ENCODE peak calls at places on chromosome 17, in five cellular contexts. One of them, this sample, is unnamed.
A peak's percentile ranks its signal among the peaks of the same experiment; 100 is the strongest.

GRCh38 chr17:72338304-72338703 is 217.5 kb downstream of the SOX9 start:
- DNase-seq in SK-N-MC: no peak
- DNase-seq in heart right ventricle: no peak
- DNase-seq in dorsolateral prefrontal cortex: no peak
- DNase-seq in skeletal muscle cell: no peak
- DNase-seq in this sample: no peak

GRCh38 chr17:48150602-48151001 is 43.0 kb downstream of the SNX11 start:
- DNase-seq in skeletal muscle cell: no peak
- DNase-seq in dorsolateral prefrontal cortex: no peak
- DNase-seq in heart right ventricle: no peak
- DNase-seq in SK-N-MC: no peak
- DNase-seq in this sample: no peak

GRCh38 chr17:49984283-49984682 is 10.7 kb downstream of the DLX3 start:
- DNase-seq in skeletal muscle cell: no peak
- DNase-seq in dorsolateral prefrontal cortex: no peak
- DNase-seq in heart right ventricle: no peak
- DNase-seq in SK-N-MC: no peak
- DNase-seq in this sample: no peak

GRCh38 chr17:2212328-2212981 is 91.1 kb downstream of the SMG6 start:
- DNase-seq in dorsolateral prefrontal cortex: no peak
- DNase-seq in skeletal muscle cell: no peak
- DNase-seq in heart right ventricle: no peak
- DNase-seq in SK-N-MC: no peak
- DNase-seq in this sample: no peak

GRCh38 chr17:48596735-48597491 is 3.3 kb upstream of the HOXB5 start:
- DNase-seq in SK-N-MC: no peak
- DNase-seq in dorsolateral prefrontal cortex: no peak
- DNase-seq in heart right ventricle: no peak
- DNase-seq in skeletal muscle cell: no peak
- DNase-seq in this sample: no peak

GRCh38 chr17:49557204-49558024 is 18.3 kb upstream of the NXPH3 start:
- DNase-seq in SK-N-MC: no peak
- DNase-seq in heart right ventricle: no peak
- DNase-seq in dorsolateral prefrontal cortex: no peak
- DNase-seq in skeletal muscle cell: no peak
- DNase-seq in this sample: peak; percentile 65

GRCh38 chr17:82215972-82216300 is 3.3 kb upstream of the CCDC57 start:
- DNase-seq in skeletal muscle cell: no peak
- DNase-seq in SK-N-MC: no peak
- DNase-seq in dorsolateral prefrontal cortex: no peak
- DNase-seq in heart right ventricle: no peak
- DNase-seq in this sample: no peak

GRCh38 chr17:50350733-50351132 is 4.8 kb downstream of the XYLT2 start:
- DNase-seq in dorsolateral prefrontal cortex: no peak
- DNase-seq in heart right ventricle: no peak
- DNase-seq in skeletal muscle cell: no peak
- DNase-seq in SK-N-MC: no peak
- DNase-seq in this sample: no peak

GRCh38 chr17:2271985-2272702 is 31.4 kb downstream of the SMG6 start:
- DNase-seq in heart right ventricle: no peak
- DNase-seq in skeletal muscle cell: no peak
- DNase-seq in SK-N-MC: no peak
- DNase-seq in dorsolateral prefrontal cortex: no peak
- DNase-seq in this sample: no peak

GRCh38 chr17:80382446-80382845 is 32.5 kb upstream of the ENDOV start:
- DNase-seq in heart right ventricle: no peak
- DNase-seq in dorsolateral prefrontal cortex: no peak
- DNase-seq in skeletal muscle cell: no peak
- DNase-seq in SK-N-MC: no peak
- DNase-seq in this sample: no peak

DNA sequence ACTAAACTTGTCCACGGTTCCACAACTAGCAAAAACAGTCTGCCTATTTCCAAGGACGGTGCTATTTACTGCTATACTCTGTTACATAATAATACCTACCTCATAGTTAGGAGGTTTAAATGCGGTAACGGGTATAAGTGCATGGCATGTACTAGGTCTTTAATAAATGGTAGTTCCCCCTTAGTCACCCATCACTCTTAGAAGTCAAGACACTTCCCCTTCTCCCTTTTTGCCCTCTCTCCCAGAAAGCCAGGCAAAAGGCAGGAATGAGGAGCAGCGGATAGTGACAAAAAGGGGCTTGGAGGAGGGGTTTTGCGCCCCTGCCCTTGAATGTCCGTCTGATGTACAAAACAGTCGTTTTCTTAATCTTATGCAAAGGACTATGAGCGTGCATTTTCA is 1.1 kb upstream of the LSM12 start:
- DNase-seq in SK-N-MC: no peak
- DNase-seq in dorsolateral prefrontal cortex: no peak
- DNase-seq in skeletal muscle cell: no peak
- DNase-seq in heart right ventricle: no peak
- DNase-seq in this sample: no peak
- H3K4me3 ChIP-seq in SK-N-MC: no peak overlapping the region
- H3K4me3 ChIP-seq in dorsolateral prefrontal cortex: no peak overlapping the region
- H3K4me3 ChIP-seq in skeletal muscle cell: no peak overlapping the region
- H3K4me3 ChIP-seq in heart right ventricle: no peak overlapping the region
- H3K4me3 ChIP-seq in this sample: no peak overlapping the region

GRCh38 chr17:60563743-60564142 is 36.2 kb upstream of the PPM1D start:
- DNase-seq in SK-N-MC: no peak
- DNase-seq in dorsolateral prefrontal cortex: no peak
- DNase-seq in skeletal muscle cell: no peak
- DNase-seq in heart right ventricle: no peak
- DNase-seq in this sample: no peak
- H3K4me3 ChIP-seq in SK-N-MC: no peak overlapping the region
- H3K4me3 ChIP-seq in dorsolateral prefrontal cortex: no peak overlapping the region
- H3K4me3 ChIP-seq in skeletal muscle cell: no peak overlapping the region
- H3K4me3 ChIP-seq in heart right ventricle: no peak overlapping the region
- H3K4me3 ChIP-seq in this sample: no peak overlapping the region

GRCh38 chr17:63331301-63331700 is 114.8 kb downstream of the CYB561 start:
- DNase-seq in heart right ventricle: no peak
- DNase-seq in dorsolateral prefrontal cortex: no peak
- DNase-seq in SK-N-MC: no peak
- DNase-seq in skeletal muscle cell: no peak
- DNase-seq in this sample: no peak
- H3K4me3 ChIP-seq in heart right ventricle: no peak overlapping the region
- H3K4me3 ChIP-seq in dorsolateral prefrontal cortex: no peak overlapping the region
- H3K4me3 ChIP-seq in SK-N-MC: no peak overlapping the region
- H3K4me3 ChIP-seq in skeletal muscle cell: no peak overlapping the region
- H3K4me3 ChIP-seq in this sample: no peak overlapping the region

GRCh38 chr17:73644145-73645049 is at the start of gene SDK2:
- DNase-seq in SK-N-MC: no peak
- DNase-seq in heart right ventricle: no peak
- DNase-seq in dorsolateral prefrontal cortex: no peak
- DNase-seq in skeletal muscle cell: no peak
- DNase-seq in this sample: no peak

GRCh38 chr17:73643012-73643845 is 1.0 kb downstream of the SDK2 start:
- DNase-seq in SK-N-MC: no peak
- DNase-seq in dorsolateral prefrontal cortex: peak; percentile 59
- DNase-seq in heart right ventricle: no peak
- DNase-seq in skeletal muscle cell: no peak
- DNase-seq in this sample: no peak

GRCh38 chr17:73642659-73643011 is 1.6 kb downstream of the SDK2 start:
- DNase-seq in heart right ventricle: no peak
- DNase-seq in SK-N-MC: no peak
- DNase-seq in skeletal muscle cell: no peak
- DNase-seq in dorsolateral prefrontal cortex: no peak
- DNase-seq in this sample: no peak

GRCh38 chr17:73645050-73645871 is 1.0 kb upstream of the SDK2 start:
- DNase-seq in skeletal muscle cell: peak; percentile 3
- DNase-seq in dorsolateral prefrontal cortex: peak; percentile 73
- DNase-seq in SK-N-MC: no peak
- DNase-seq in heart right ventricle: peak; percentile 31
- DNase-seq in this sample: no peak

DNA sequence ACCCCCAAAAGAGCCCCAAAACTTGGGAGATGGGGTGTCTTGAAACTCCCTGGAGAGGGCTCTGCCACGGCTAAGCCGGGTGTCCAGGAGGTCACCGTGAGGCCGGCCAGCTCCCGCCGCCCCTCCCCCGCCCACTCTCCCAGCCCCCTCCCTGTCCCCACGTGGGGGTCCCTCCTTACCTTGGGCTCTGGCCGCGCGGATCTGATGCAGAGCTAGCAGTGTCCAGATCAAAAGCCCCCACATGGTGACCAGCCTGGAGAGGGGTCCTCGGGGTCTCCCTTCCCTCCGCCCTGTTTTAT is 450 bp downstream of the SDK2 start:
- DNase-seq in SK-N-MC: no peak
- DNase-seq in dorsolateral prefrontal cortex: no peak
- DNase-seq in heart right ventricle: no peak
- DNase-seq in skeletal muscle cell: no peak
- DNase-seq in this sample: no peak
- H3K4me3 ChIP-seq in SK-N-MC: no peak overlapping the region
- H3K4me3 ChIP-seq in dorsolateral prefrontal cortex: peak overlapping the region; percentile 66
- H3K4me3 ChIP-seq in heart right ventricle: peak overlapping the region; percentile 54
- H3K4me3 ChIP-seq in skeletal muscle cell: peak overlapping the region; percentile 33
- H3K4me3 ChIP-seq in this sample: no peak overlapping the region

DNA sequence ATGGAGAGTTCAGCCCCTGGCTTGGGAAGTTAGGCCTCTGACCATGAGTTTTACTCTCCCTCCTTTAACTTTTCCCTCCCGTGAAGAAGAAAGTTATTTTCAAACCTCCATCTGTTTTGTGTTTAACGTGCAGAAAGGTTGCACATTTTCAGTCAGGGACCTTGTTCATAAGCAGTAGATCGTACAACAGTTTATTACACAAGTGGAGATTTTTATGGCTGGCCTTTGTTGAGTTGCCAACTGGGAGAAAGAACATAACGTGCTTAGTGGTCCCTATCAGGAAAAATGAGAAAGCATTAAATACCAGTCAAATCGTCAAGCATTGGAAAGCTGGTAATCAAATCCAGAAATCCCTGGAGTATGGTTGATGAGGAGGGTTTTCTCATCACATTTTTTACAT is 117.9 kb upstream of the MYOCD start:
- DNase-seq in heart right ventricle: no peak
- DNase-seq in skeletal muscle cell: no peak
- DNase-seq in SK-N-MC: no peak
- DNase-seq in dorsolateral prefrontal cortex: no peak
- DNase-seq in this sample: no peak
- H3K4me3 ChIP-seq in heart right ventricle: no peak overlapping the region
- H3K4me3 ChIP-seq in skeletal muscle cell: no peak overlapping the region
- H3K4me3 ChIP-seq in SK-N-MC: no peak overlapping the region
- H3K4me3 ChIP-seq in dorsolateral prefrontal cortex: no peak overlapping the region
- H3K4me3 ChIP-seq in this sample: no peak overlapping the region

DNA sequence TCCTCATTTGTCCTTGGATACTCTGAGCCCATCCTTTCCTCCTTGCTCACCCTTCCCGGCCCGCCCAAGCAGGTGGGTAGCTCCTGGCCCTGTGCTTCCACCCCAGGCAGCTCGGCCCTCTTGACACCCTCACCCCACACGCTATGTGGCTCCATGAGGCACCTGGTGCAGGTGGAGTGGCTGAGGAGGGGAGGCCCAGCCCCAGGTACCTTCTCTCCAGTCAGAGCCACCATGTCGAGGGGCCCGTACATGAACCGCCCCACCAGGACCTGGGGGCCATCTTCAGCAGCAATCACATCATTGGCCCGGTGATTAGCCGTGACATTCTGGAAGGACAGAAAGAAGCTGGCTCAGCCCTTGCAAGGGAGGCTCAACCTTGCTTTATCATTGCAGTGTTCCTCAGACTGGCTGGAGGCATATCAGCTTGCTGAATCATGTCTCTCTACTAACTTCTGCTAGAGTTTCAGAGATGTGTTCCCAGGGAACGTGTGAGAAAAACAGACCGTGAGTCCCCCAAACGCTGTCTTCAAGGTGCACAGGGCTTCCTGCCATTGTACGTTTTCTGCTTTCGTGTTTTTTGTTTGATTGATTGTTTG is 20.3 kb downstream of the PIMREG start:
- DNase-seq in SK-N-MC: no peak
- DNase-seq in skeletal muscle cell: no peak
- DNase-seq in dorsolateral prefrontal cortex: no peak
- DNase-seq in heart right ventricle: no peak
- DNase-seq in this sample: no peak
- H3K4me3 ChIP-seq in SK-N-MC: no peak overlapping the region
- H3K4me3 ChIP-seq in skeletal muscle cell: no peak overlapping the region
- H3K4me3 ChIP-seq in dorsolateral prefrontal cortex: no peak overlapping the region
- H3K4me3 ChIP-seq in heart right ventricle: no peak overlapping the region
- H3K4me3 ChIP-seq in this sample: no peak overlapping the region

DNA sequence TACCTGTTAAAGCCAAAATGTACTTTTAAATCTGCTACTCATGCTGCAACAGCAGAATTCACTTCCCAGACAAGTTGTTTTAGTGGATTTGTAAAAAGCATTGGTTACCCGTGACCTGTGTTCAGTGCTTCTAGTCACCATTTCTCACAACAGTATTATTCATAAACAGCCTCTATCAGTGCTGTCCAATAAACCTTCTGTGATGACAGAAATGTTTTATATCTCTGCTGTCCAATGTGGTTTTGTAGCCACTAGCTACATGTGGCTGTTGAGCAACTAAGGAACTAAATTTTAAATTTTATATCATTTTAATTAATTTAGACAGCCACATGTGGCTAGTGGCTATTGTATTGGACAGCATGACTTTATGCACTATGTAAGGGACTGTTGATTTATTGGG is 12.6 kb downstream of the MAP3K3 start:
- DNase-seq in heart right ventricle: no peak
- DNase-seq in SK-N-MC: no peak
- DNase-seq in skeletal muscle cell: no peak
- DNase-seq in dorsolateral prefrontal cortex: no peak
- DNase-seq in this sample: no peak
- H3K4me3 ChIP-seq in heart right ventricle: no peak overlapping the region
- H3K4me3 ChIP-seq in SK-N-MC: no peak overlapping the region
- H3K4me3 ChIP-seq in skeletal muscle cell: no peak overlapping the region
- H3K4me3 ChIP-seq in dorsolateral prefrontal cortex: no peak overlapping the region
- H3K4me3 ChIP-seq in this sample: no peak overlapping the region